ENCODE peak calls at places on chromosomes 16 and 17, in nine cellular contexts. One of them, this sample, is unnamed.

GRCh38 chr17:7440823-7441174 is 1.5 kb downstream of the FGF11 start:
- DNase-seq in NCI-H1105 treated with DMSO at 0.1 percent for 48 hours: peak
- DNase-seq in stromal cell of bone marrow: no peak
- DNase-seq in mucosa of descending colon: no peak
- DNase-seq in CD4-positive, alpha-beta T cell: no peak
- DNase-seq in coronary artery: no peak
- DNase-seq in WERI-Rb-1: peak
- DNase-seq in colonic mucosa: no peak
- DNase-seq in stimulated activated naive CD8-positive, alpha-beta T cell treated with anti-CD3 and anti-CD28 coated beads, Interleukin-15, Interleukin-2, amounts not matched to agents 100 U/mL and 50 U/mL, for 24 hours: peak
- DNase-seq in this sample: no peak

GRCh38 chr17:62827722-62828498 is 19.8 kb upstream of the MARCHF10 start:
- DNase-seq in NCI-H1105 treated with DMSO at 0.1 percent for 48 hours: no peak
- DNase-seq in stromal cell of bone marrow: no peak
- DNase-seq in mucosa of descending colon: no peak
- DNase-seq in CD4-positive, alpha-beta T cell: no peak
- DNase-seq in coronary artery: no peak
- DNase-seq in WERI-Rb-1: no peak
- DNase-seq in colonic mucosa: no peak
- DNase-seq in stimulated activated naive CD8-positive, alpha-beta T cell treated with anti-CD3 and anti-CD28 coated beads, Interleukin-15, Interleukin-2, amounts not matched to agents 100 U/mL and 50 U/mL, for 24 hours: no peak
- DNase-seq in this sample: peak

GRCh38 chr16:293043-293775 is 10.2 kb downstream of the PDIA2 start:
- DNase-seq in NCI-H1105 treated with DMSO at 0.1 percent for 48 hours: no peak
- DNase-seq in stromal cell of bone marrow: no peak
- DNase-seq in mucosa of descending colon: no peak
- DNase-seq in CD4-positive, alpha-beta T cell: no peak
- DNase-seq in coronary artery: no peak
- DNase-seq in WERI-Rb-1: no peak
- DNase-seq in colonic mucosa: no peak
- DNase-seq in stimulated activated naive CD8-positive, alpha-beta T cell treated with anti-CD3 and anti-CD28 coated beads, Interleukin-15, Interleukin-2, amounts not matched to agents 100 U/mL and 50 U/mL, for 24 hours: no peak
- DNase-seq in this sample: no peak

GRCh38 chr17:20206068-20206467 is 196.9 kb downstream of the SPECC1 start:
- DNase-seq in NCI-H1105 treated with DMSO at 0.1 percent for 48 hours: no peak
- DNase-seq in stromal cell of bone marrow: no peak
- DNase-seq in mucosa of descending colon: no peak
- DNase-seq in CD4-positive, alpha-beta T cell: peak
- DNase-seq in coronary artery: no peak
- DNase-seq in WERI-Rb-1: no peak
- DNase-seq in colonic mucosa: no peak
- DNase-seq in stimulated activated naive CD8-positive, alpha-beta T cell treated with anti-CD3 and anti-CD28 coated beads, Interleukin-15, Interleukin-2, amounts not matched to agents 100 U/mL and 50 U/mL, for 24 hours: peak
- DNase-seq in this sample: no peak

GRCh38 chr16:22633280-22633679 is 122.6 kb downstream of the NPIPB5 start:
- DNase-seq in NCI-H1105 treated with DMSO at 0.1 percent for 48 hours: no peak
- DNase-seq in stromal cell of bone marrow: no peak
- DNase-seq in mucosa of descending colon: no peak
- DNase-seq in CD4-positive, alpha-beta T cell: no peak
- DNase-seq in coronary artery: no peak
- DNase-seq in WERI-Rb-1: no peak
- DNase-seq in colonic mucosa: no peak
- DNase-seq in stimulated activated naive CD8-positive, alpha-beta T cell treated with anti-CD3 and anti-CD28 coated beads, Interleukin-15, Interleukin-2, amounts not matched to agents 100 U/mL and 50 U/mL, for 24 hours: no peak
- DNase-seq in this sample: peak

GRCh38 chr16:81181013-81181720 is 57.3 kb upstream of the BCO1 start:
- DNase-seq in NCI-H1105 treated with DMSO at 0.1 percent for 48 hours: no peak
- DNase-seq in stromal cell of bone marrow: peak
- DNase-seq in mucosa of descending colon: peak
- DNase-seq in CD4-positive, alpha-beta T cell: no peak
- DNase-seq in coronary artery: peak
- DNase-seq in WERI-Rb-1: no peak
- DNase-seq in colonic mucosa: peak
- DNase-seq in stimulated activated naive CD8-positive, alpha-beta T cell treated with anti-CD3 and anti-CD28 coated beads, Interleukin-15, Interleukin-2, amounts not matched to agents 100 U/mL and 50 U/mL, for 24 hours: no peak
- DNase-seq in this sample: peak

GRCh38 chr16:1871974-1872635 is at the start of gene MEIOB:
- DNase-seq in NCI-H1105 treated with DMSO at 0.1 percent for 48 hours: no peak
- DNase-seq in stromal cell of bone marrow: no peak
- DNase-seq in mucosa of descending colon: peak
- DNase-seq in CD4-positive, alpha-beta T cell: peak
- DNase-seq in coronary artery: no peak
- DNase-seq in WERI-Rb-1: no peak
- DNase-seq in colonic mucosa: peak
- DNase-seq in stimulated activated naive CD8-positive, alpha-beta T cell treated with anti-CD3 and anti-CD28 coated beads, Interleukin-15, Interleukin-2, amounts not matched to agents 100 U/mL and 50 U/mL, for 24 hours: peak
- DNase-seq in this sample: peak

GRCh38 chr16:89565506-89566372 is 5.3 kb downstream of the RPL13 start:
- DNase-seq in NCI-H1105 treated with DMSO at 0.1 percent for 48 hours: peak
- DNase-seq in stromal cell of bone marrow: no peak
- DNase-seq in mucosa of descending colon: peak
- DNase-seq in CD4-positive, alpha-beta T cell: peak
- DNase-seq in coronary artery: peak
- DNase-seq in WERI-Rb-1: peak
- DNase-seq in colonic mucosa: peak
- DNase-seq in stimulated activated naive CD8-positive, alpha-beta T cell treated with anti-CD3 and anti-CD28 coated beads, Interleukin-15, Interleukin-2, amounts not matched to agents 100 U/mL and 50 U/mL, for 24 hours: peak
- DNase-seq in this sample: no peak

GRCh38 chr16:25210758-25211157 is 6.0 kb upstream of the AQP8 start:
- DNase-seq in NCI-H1105 treated with DMSO at 0.1 percent for 48 hours: no peak
- DNase-seq in stromal cell of bone marrow: peak
- DNase-seq in mucosa of descending colon: no peak
- DNase-seq in CD4-positive, alpha-beta T cell: no peak
- DNase-seq in coronary artery: no peak
- DNase-seq in WERI-Rb-1: no peak
- DNase-seq in colonic mucosa: no peak
- DNase-seq in stimulated activated naive CD8-positive, alpha-beta T cell treated with anti-CD3 and anti-CD28 coated beads, Interleukin-15, Interleukin-2, amounts not matched to agents 100 U/mL and 50 U/mL, for 24 hours: peak
- DNase-seq in this sample: no peak

GRCh38 chr16:22933173-22933572 is 119.2 kb downstream of the HS3ST2 start:
- DNase-seq in NCI-H1105 treated with DMSO at 0.1 percent for 48 hours: no peak
- DNase-seq in stromal cell of bone marrow: no peak
- DNase-seq in mucosa of descending colon: no peak
- DNase-seq in CD4-positive, alpha-beta T cell: no peak
- DNase-seq in coronary artery: no peak
- DNase-seq in WERI-Rb-1: no peak
- DNase-seq in colonic mucosa: no peak
- DNase-seq in stimulated activated naive CD8-positive, alpha-beta T cell treated with anti-CD3 and anti-CD28 coated beads, Interleukin-15, Interleukin-2, amounts not matched to agents 100 U/mL and 50 U/mL, for 24 hours: no peak
- DNase-seq in this sample: no peak

GRCh38 chr17:57593739-57594462 is 151.2 kb downstream of the CCDC182 start:
- DNase-seq in NCI-H1105 treated with DMSO at 0.1 percent for 48 hours: no peak
- DNase-seq in stromal cell of bone marrow: no peak
- DNase-seq in mucosa of descending colon: no peak
- DNase-seq in CD4-positive, alpha-beta T cell: no peak
- DNase-seq in coronary artery: no peak
- DNase-seq in WERI-Rb-1: peak
- DNase-seq in colonic mucosa: no peak
- DNase-seq in stimulated activated naive CD8-positive, alpha-beta T cell treated with anti-CD3 and anti-CD28 coated beads, Interleukin-15, Interleukin-2, amounts not matched to agents 100 U/mL and 50 U/mL, for 24 hours: no peak
- DNase-seq in this sample: no peak

GRCh38 chr17:45430738-45431530 is 1.7 kb downstream of the ARHGAP27 start:
- DNase-seq in NCI-H1105 treated with DMSO at 0.1 percent for 48 hours: no peak
- DNase-seq in stromal cell of bone marrow: no peak
- DNase-seq in mucosa of descending colon: peak
- DNase-seq in CD4-positive, alpha-beta T cell: no peak
- DNase-seq in coronary artery: no peak
- DNase-seq in WERI-Rb-1: no peak
- DNase-seq in colonic mucosa: peak
- DNase-seq in stimulated activated naive CD8-positive, alpha-beta T cell treated with anti-CD3 and anti-CD28 coated beads, Interleukin-15, Interleukin-2, amounts not matched to agents 100 U/mL and 50 U/mL, for 24 hours: peak
- DNase-seq in this sample: no peak

GRCh38 chr16:46822270-46822669 is 8.7 kb downstream of the C16orf87 start:
- DNase-seq in NCI-H1105 treated with DMSO at 0.1 percent for 48 hours: no peak
- DNase-seq in stromal cell of bone marrow: peak
- DNase-seq in mucosa of descending colon: no peak
- DNase-seq in CD4-positive, alpha-beta T cell: no peak
- DNase-seq in coronary artery: no peak
- DNase-seq in WERI-Rb-1: no peak
- DNase-seq in colonic mucosa: no peak
- DNase-seq in stimulated activated naive CD8-positive, alpha-beta T cell treated with anti-CD3 and anti-CD28 coated beads, Interleukin-15, Interleukin-2, amounts not matched to agents 100 U/mL and 50 U/mL, for 24 hours: no peak
- DNase-seq in this sample: no peak

GRCh38 chr16:85515830-85516397 is 97.2 kb upstream of the GSE1 start:
- DNase-seq in NCI-H1105 treated with DMSO at 0.1 percent for 48 hours: no peak
- DNase-seq in stromal cell of bone marrow: no peak
- DNase-seq in mucosa of descending colon: no peak
- DNase-seq in CD4-positive, alpha-beta T cell: no peak
- DNase-seq in coronary artery: no peak
- DNase-seq in WERI-Rb-1: peak
- DNase-seq in colonic mucosa: no peak
- DNase-seq in stimulated activated naive CD8-positive, alpha-beta T cell treated with anti-CD3 and anti-CD28 coated beads, Interleukin-15, Interleukin-2, amounts not matched to agents 100 U/mL and 50 U/mL, for 24 hours: no peak
- DNase-seq in this sample: no peak

GRCh38 chr17:16987830-16988601 is 16.1 kb upstream of the TNFRSF13B start:
- DNase-seq in NCI-H1105 treated with DMSO at 0.1 percent for 48 hours: no peak
- DNase-seq in stromal cell of bone marrow: peak
- DNase-seq in mucosa of descending colon: peak
- DNase-seq in CD4-positive, alpha-beta T cell: peak
- DNase-seq in coronary artery: no peak
- DNase-seq in WERI-Rb-1: peak
- DNase-seq in colonic mucosa: peak
- DNase-seq in stimulated activated naive CD8-positive, alpha-beta T cell treated with anti-CD3 and anti-CD28 coated beads, Interleukin-15, Interleukin-2, amounts not matched to agents 100 U/mL and 50 U/mL, for 24 hours: peak
- DNase-seq in this sample: no peak

GRCh38 chr16:57729182-57729484 is 6.4 kb upstream of the KATNB1 start:
- DNase-seq in NCI-H1105 treated with DMSO at 0.1 percent for 48 hours: no peak
- DNase-seq in stromal cell of bone marrow: no peak
- DNase-seq in mucosa of descending colon: no peak
- DNase-seq in CD4-positive, alpha-beta T cell: no peak
- DNase-seq in coronary artery: no peak
- DNase-seq in WERI-Rb-1: no peak
- DNase-seq in colonic mucosa: no peak
- DNase-seq in stimulated activated naive CD8-positive, alpha-beta T cell treated with anti-CD3 and anti-CD28 coated beads, Interleukin-15, Interleukin-2, amounts not matched to agents 100 U/mL and 50 U/mL, for 24 hours: no peak
- DNase-seq in this sample: no peak

GRCh38 chr16:56195151-56195550 is 3.9 kb downstream of the GNAO1 start:
- DNase-seq in NCI-H1105 treated with DMSO at 0.1 percent for 48 hours: peak
- DNase-seq in stromal cell of bone marrow: no peak
- DNase-seq in mucosa of descending colon: no peak
- DNase-seq in CD4-positive, alpha-beta T cell: no peak
- DNase-seq in coronary artery: no peak
- DNase-seq in WERI-Rb-1: no peak
- DNase-seq in colonic mucosa: no peak
- DNase-seq in stimulated activated naive CD8-positive, alpha-beta T cell treated with anti-CD3 and anti-CD28 coated beads, Interleukin-15, Interleukin-2, amounts not matched to agents 100 U/mL and 50 U/mL, for 24 hours: no peak
- DNase-seq in this sample: no peak

GRCh38 chr16:27353853-27354252 is 40.1 kb downstream of the IL4R start:
- DNase-seq in NCI-H1105 treated with DMSO at 0.1 percent for 48 hours: no peak
- DNase-seq in stromal cell of bone marrow: no peak
- DNase-seq in mucosa of descending colon: no peak
- DNase-seq in CD4-positive, alpha-beta T cell: no peak
- DNase-seq in coronary artery: no peak
- DNase-seq in WERI-Rb-1: no peak
- DNase-seq in colonic mucosa: no peak
- DNase-seq in stimulated activated naive CD8-positive, alpha-beta T cell treated with anti-CD3 and anti-CD28 coated beads, Interleukin-15, Interleukin-2, amounts not matched to agents 100 U/mL and 50 U/mL, for 24 hours: no peak
- DNase-seq in this sample: no peak

GRCh38 chr16:31456988-31457360 is 2.3 kb upstream of the ARMC5 start:
- DNase-seq in NCI-H1105 treated with DMSO at 0.1 percent for 48 hours: no peak
- DNase-seq in stromal cell of bone marrow: no peak
- DNase-seq in mucosa of descending colon: peak
- DNase-seq in CD4-positive, alpha-beta T cell: no peak
- DNase-seq in coronary artery: no peak
- DNase-seq in WERI-Rb-1: no peak
- DNase-seq in colonic mucosa: no peak
- DNase-seq in stimulated activated naive CD8-positive, alpha-beta T cell treated with anti-CD3 and anti-CD28 coated beads, Interleukin-15, Interleukin-2, amounts not matched to agents 100 U/mL and 50 U/mL, for 24 hours: no peak
- DNase-seq in this sample: no peak

GRCh38 chr16:86585821-86586611 is 7.7 kb downstream of the FOXL1 start:
- DNase-seq in NCI-H1105 treated with DMSO at 0.1 percent for 48 hours: no peak
- DNase-seq in stromal cell of bone marrow: peak
- DNase-seq in mucosa of descending colon: no peak
- DNase-seq in CD4-positive, alpha-beta T cell: no peak
- DNase-seq in coronary artery: no peak
- DNase-seq in WERI-Rb-1: no peak
- DNase-seq in colonic mucosa: no peak
- DNase-seq in stimulated activated naive CD8-positive, alpha-beta T cell treated with anti-CD3 and anti-CD28 coated beads, Interleukin-15, Interleukin-2, amounts not matched to agents 100 U/mL and 50 U/mL, for 24 hours: no peak
- DNase-seq in this sample: no peak

GRCh38 chr16:75593825-75594820 is 27.9 kb downstream of the GABARAPL2 start:
- DNase-seq in NCI-H1105 treated with DMSO at 0.1 percent for 48 hours: no peak
- DNase-seq in stromal cell of bone marrow: no peak
- DNase-seq in mucosa of descending colon: no peak
- DNase-seq in CD4-positive, alpha-beta T cell: no peak
- DNase-seq in coronary artery: no peak
- DNase-seq in WERI-Rb-1: no peak
- DNase-seq in colonic mucosa: no peak
- DNase-seq in stimulated activated naive CD8-positive, alpha-beta T cell treated with anti-CD3 and anti-CD28 coated beads, Interleukin-15, Interleukin-2, amounts not matched to agents 100 U/mL and 50 U/mL, for 24 hours: no peak
- DNase-seq in this sample: no peak

GRCh38 chr17:35981908-35982330 is 622 bp upstream of the CCL16 start:
- DNase-seq in NCI-H1105 treated with DMSO at 0.1 percent for 48 hours: no peak
- DNase-seq in stromal cell of bone marrow: no peak
- DNase-seq in mucosa of descending colon: peak
- DNase-seq in CD4-positive, alpha-beta T cell: no peak
- DNase-seq in coronary artery: no peak
- DNase-seq in WERI-Rb-1: peak
- DNase-seq in colonic mucosa: no peak
- DNase-seq in stimulated activated naive CD8-positive, alpha-beta T cell treated with anti-CD3 and anti-CD28 coated beads, Interleukin-15, Interleukin-2, amounts not matched to agents 100 U/mL and 50 U/mL, for 24 hours: peak
- DNase-seq in this sample: peak

GRCh38 chr17:65099475-65099874 is 37.7 kb upstream of the RGS9 start:
- DNase-seq in NCI-H1105 treated with DMSO at 0.1 percent for 48 hours: no peak
- DNase-seq in stromal cell of bone marrow: no peak
- DNase-seq in mucosa of descending colon: no peak
- DNase-seq in CD4-positive, alpha-beta T cell: no peak
- DNase-seq in coronary artery: no peak
- DNase-seq in WERI-Rb-1: no peak
- DNase-seq in colonic mucosa: no peak
- DNase-seq in stimulated activated naive CD8-positive, alpha-beta T cell treated with anti-CD3 and anti-CD28 coated beads, Interleukin-15, Interleukin-2, amounts not matched to agents 100 U/mL and 50 U/mL, for 24 hours: no peak
- DNase-seq in this sample: no peak

GRCh38 chr16:12614662-12615278 is 188.9 kb downstream of the CPPED1 start:
- DNase-seq in NCI-H1105 treated with DMSO at 0.1 percent for 48 hours: no peak
- DNase-seq in stromal cell of bone marrow: no peak
- DNase-seq in mucosa of descending colon: no peak
- DNase-seq in CD4-positive, alpha-beta T cell: no peak
- DNase-seq in coronary artery: no peak
- DNase-seq in WERI-Rb-1: no peak
- DNase-seq in colonic mucosa: no peak
- DNase-seq in stimulated activated naive CD8-positive, alpha-beta T cell treated with anti-CD3 and anti-CD28 coated beads, Interleukin-15, Interleukin-2, amounts not matched to agents 100 U/mL and 50 U/mL, for 24 hours: no peak
- DNase-seq in this sample: no peak

GRCh38 chr17:21345236-21345635 is 30.9 kb upstream of the KCNJ12 start:
- DNase-seq in NCI-H1105 treated with DMSO at 0.1 percent for 48 hours: no peak
- DNase-seq in stromal cell of bone marrow: no peak
- DNase-seq in mucosa of descending colon: no peak
- DNase-seq in CD4-positive, alpha-beta T cell: no peak
- DNase-seq in coronary artery: peak
- DNase-seq in WERI-Rb-1: no peak
- DNase-seq in colonic mucosa: no peak
- DNase-seq in stimulated activated naive CD8-positive, alpha-beta T cell treated with anti-CD3 and anti-CD28 coated beads, Interleukin-15, Interleukin-2, amounts not matched to agents 100 U/mL and 50 U/mL, for 24 hours: no peak
- DNase-seq in this sample: no peak

GRCh38 chr17:47811709-47812108 is 9.9 kb downstream of the OSBPL7 start:
- DNase-seq in NCI-H1105 treated with DMSO at 0.1 percent for 48 hours: no peak
- DNase-seq in stromal cell of bone marrow: no peak
- DNase-seq in mucosa of descending colon: no peak
- DNase-seq in CD4-positive, alpha-beta T cell: no peak
- DNase-seq in coronary artery: no peak
- DNase-seq in WERI-Rb-1: no peak
- DNase-seq in colonic mucosa: no peak
- DNase-seq in stimulated activated naive CD8-positive, alpha-beta T cell treated with anti-CD3 and anti-CD28 coated beads, Interleukin-15, Interleukin-2, amounts not matched to agents 100 U/mL and 50 U/mL, for 24 hours: no peak
- DNase-seq in this sample: no peak

GRCh38 chr16:74451951-74452758 is 30.9 kb upstream of the CLEC18B start:
- DNase-seq in NCI-H1105 treated with DMSO at 0.1 percent for 48 hours: no peak
- DNase-seq in stromal cell of bone marrow: no peak
- DNase-seq in mucosa of descending colon: no peak
- DNase-seq in CD4-positive, alpha-beta T cell: no peak
- DNase-seq in coronary artery: no peak
- DNase-seq in WERI-Rb-1: no peak
- DNase-seq in colonic mucosa: no peak
- DNase-seq in stimulated activated naive CD8-positive, alpha-beta T cell treated with anti-CD3 and anti-CD28 coated beads, Interleukin-15, Interleukin-2, amounts not matched to agents 100 U/mL and 50 U/mL, for 24 hours: no peak
- DNase-seq in this sample: no peak

GRCh38 chr16:57048095-57048494 is 44.3 kb upstream of the CPNE2 start:
- DNase-seq in NCI-H1105 treated with DMSO at 0.1 percent for 48 hours: no peak
- DNase-seq in stromal cell of bone marrow: no peak
- DNase-seq in mucosa of descending colon: no peak
- DNase-seq in CD4-positive, alpha-beta T cell: no peak
- DNase-seq in coronary artery: no peak
- DNase-seq in WERI-Rb-1: no peak
- DNase-seq in colonic mucosa: no peak
- DNase-seq in stimulated activated naive CD8-positive, alpha-beta T cell treated with anti-CD3 and anti-CD28 coated beads, Interleukin-15, Interleukin-2, amounts not matched to agents 100 U/mL and 50 U/mL, for 24 hours: no peak
- DNase-seq in this sample: no peak

GRCh38 chr17:77392376-77393273 is 251.9 kb downstream of the SEC14L1 start:
- DNase-seq in NCI-H1105 treated with DMSO at 0.1 percent for 48 hours: no peak
- DNase-seq in stromal cell of bone marrow: no peak
- DNase-seq in mucosa of descending colon: peak
- DNase-seq in CD4-positive, alpha-beta T cell: no peak
- DNase-seq in coronary artery: no peak
- DNase-seq in WERI-Rb-1: peak
- DNase-seq in colonic mucosa: peak
- DNase-seq in stimulated activated naive CD8-positive, alpha-beta T cell treated with anti-CD3 and anti-CD28 coated beads, Interleukin-15, Interleukin-2, amounts not matched to agents 100 U/mL and 50 U/mL, for 24 hours: no peak
- DNase-seq in this sample: no peak

GRCh38 chr17:71522383-71522782 is 598.4 kb upstream of the SOX9 start:
- DNase-seq in NCI-H1105 treated with DMSO at 0.1 percent for 48 hours: no peak
- DNase-seq in stromal cell of bone marrow: no peak
- DNase-seq in mucosa of descending colon: no peak
- DNase-seq in CD4-positive, alpha-beta T cell: no peak
- DNase-seq in coronary artery: no peak
- DNase-seq in WERI-Rb-1: no peak
- DNase-seq in colonic mucosa: no peak
- DNase-seq in stimulated activated naive CD8-positive, alpha-beta T cell treated with anti-CD3 and anti-CD28 coated beads, Interleukin-15, Interleukin-2, amounts not matched to agents 100 U/mL and 50 U/mL, for 24 hours: no peak
- DNase-seq in this sample: no peak

GRCh38 chr17:40540448-40540847 is 24.8 kb downstream of the CCR7 start:
- DNase-seq in NCI-H1105 treated with DMSO at 0.1 percent for 48 hours: no peak
- DNase-seq in stromal cell of bone marrow: no peak
- DNase-seq in mucosa of descending colon: peak
- DNase-seq in CD4-positive, alpha-beta T cell: no peak
- DNase-seq in coronary artery: no peak
- DNase-seq in WERI-Rb-1: no peak
- DNase-seq in colonic mucosa: no peak
- DNase-seq in stimulated activated naive CD8-positive, alpha-beta T cell treated with anti-CD3 and anti-CD28 coated beads, Interleukin-15, Interleukin-2, amounts not matched to agents 100 U/mL and 50 U/mL, for 24 hours: peak
- DNase-seq in this sample: no peak